ENCODE peak calls at places on chromosomes 1 and 21, in ten cellular contexts. Y is activated CD4-positive, alpha-beta T cell treated with anti-CD3 and anti-CD28 coated beads, Interleukin-2, amount 10 ng/mL, durations not matched to agents 7 days and 5 days; G is NCI-H1105; D is iPS-NIHi11; N is mesothelial cell of epicardium; L is Calu3; C is CD4-positive, alpha-beta T cell; S is dorsolateral prefrontal cortex; T is caudate nucleus; R is HEK293T. F is an unnamed sample.

GRCh38 chr21:31618696-31619430 is 40.6 kb upstream of the SOD1 start:
- DNase-seq in Y (no peak), G (no peak), D (no peak), N (no peak), L (no peak), C (no peak), S (no peak), T (no peak), R (no peak), F (no peak)

GRCh38 chr1:241579434-241579833 is 47.3 kb downstream of the KMO start:
- DNase-seq in Y (no peak), G (no peak), D (no peak), N (no peak), L (no peak), C (no peak), S (no peak), T (no peak), R (no peak), F (no peak)

GRCh38 chr1:47023268-47024137 is at the start of gene CYP4X1:
- DNase-seq in Y (no peak), G (peak; percentile 69), D (peak; percentile 63), N (peak; percentile 62), L (peak; percentile 29), C (no peak), S (peak; percentile 25), T (no peak), R (peak; percentile 25), F (peak; percentile 19)

GRCh38 chr1:1157914-1158710 is 15.6 kb upstream of the TTLL10 start:
- DNase-seq in Y (no peak), G (no peak), D (peak; percentile 81), N (peak; percentile 67), L (peak; percentile 92), C (no peak), S (peak; percentile 65), T (peak; percentile 39), R (no peak), F (peak; percentile 65)

GRCh38 chr1:156961709-156962108 is 41.3 kb downstream of the LRRC71 start:
- DNase-seq in Y (peak; percentile 61), G (no peak), D (no peak), N (no peak), L (peak; percentile 27), C (no peak), S (no peak), T (no peak), R (no peak), F (peak; percentile 8)

GRCh38 chr1:94530373-94530878 is 11.1 kb downstream of the F3 start:
- DNase-seq in Y (no peak), G (no peak), D (no peak), N (no peak), L (no peak), C (no peak), S (no peak), T (no peak), R (no peak), F (peak; percentile 25)

GRCh38 chr21:37780991-37781983 is 135.0 kb downstream of the KCNJ6 start:
- DNase-seq in Y (no peak), G (no peak), D (no peak), N (no peak), L (no peak), C (no peak), S (no peak), T (no peak), R (no peak), F (no peak)

GRCh38 chr1:83632906-83633305 is 366.0 kb downstream of the TTLL7 start:
- DNase-seq in Y (no peak), G (no peak), D (no peak), N (no peak), L (no peak), C (no peak), S (no peak), T (no peak), R (no peak), F (no peak)

GRCh38 chr21:44984792-44985440 is 45.1 kb downstream of the SLX9 start:
- DNase-seq in Y (no peak), G (no peak), D (no peak), N (no peak), L (no peak), C (no peak), S (no peak), T (no peak), R (no peak), F (no peak)

GRCh38 chr1:206851611-206852010 is 13.8 kb upstream of the IL20 start:
- DNase-seq in Y (no peak), G (no peak), D (no peak), N (no peak), L (no peak), C (no peak), S (no peak), T (no peak), R (no peak), F (peak; percentile 4)

GRCh38 chr1:28682840-28683239 is 14.3 kb downstream of the GMEB1 start:
- DNase-seq in Y (no peak), G (no peak), D (no peak), N (no peak), L (no peak), C (no peak), S (no peak), T (no peak), R (no peak), F (no peak)

GRCh38 chr1:228410015-228410414 is 3.4 kb upstream of the TRIM11 start:
- DNase-seq in Y (no peak), G (no peak), D (no peak), N (no peak), L (no peak), C (no peak), S (no peak), T (no peak), R (no peak), F (no peak)

GRCh38 chr1:240008298-240008697 is 83.4 kb upstream of the FMN2 start:
- DNase-seq in Y (no peak), G (no peak), D (no peak), N (no peak), L (no peak), C (no peak), S (no peak), T (no peak), R (no peak), F (no peak)

GRCh38 chr1:156310962-156311361 is 11.9 kb upstream of the VHLL start:
- DNase-seq in Y (no peak), G (no peak), D (no peak), N (no peak), L (no peak), C (no peak), S (no peak), T (no peak), R (no peak), F (peak; percentile 25)

GRCh38 chr1:233151850-233152249 is 143.7 kb downstream of the PCNX2 start:
- DNase-seq in Y (no peak), G (no peak), D (no peak), N (no peak), L (no peak), C (no peak), S (no peak), T (no peak), R (no peak), F (no peak)

GRCh38 chr1:31574749-31575372 is 1.5 kb upstream of the TINAGL1 start:
- DNase-seq in Y (peak; percentile 5), G (no peak), D (no peak), N (no peak), L (no peak), C (no peak), S (no peak), T (no peak), R (peak; percentile 9), F (no peak)

GRCh38 chr1:22584001-22584557 is 20.8 kb downstream of the EPHA8 start:
- DNase-seq in Y (no peak), G (no peak), D (no peak), N (no peak), L (no peak), C (no peak), S (no peak), T (no peak), R (no peak), F (no peak)

GRCh38 chr1:97581614-97582051 is 339.2 kb downstream of the DPYD start:
- DNase-seq in Y (no peak), G (no peak), D (no peak), N (no peak), L (no peak), C (no peak), S (no peak), T (no peak), R (no peak), F (peak; percentile 42)